ENCODE peak calls at places on chromosome 18, in five cellular contexts. M is colonic mucosa; D is CD8-positive, alpha-beta T cell; S is gastrocnemius medialis; L is PC-9. G is an unnamed sample.

GRCh38 chr18:35511833-35512232 is 14.1 kb upstream of the INO80C start:
- DNase-seq in M (peak; percentile 9), D (no peak), S (no peak), L (no peak), G (no peak)

GRCh38 chr18:54250846-54251251 is 18.5 kb upstream of the POLI start:
- DNase-seq in M (no peak), D (no peak), S (no peak), L (no peak), G (no peak)

GRCh38 chr18:63266888-63267790 is 52.4 kb downstream of the BCL2 start:
- DNase-seq in M (no peak), D (no peak), S (no peak), L (no peak), G (no peak)

GRCh38 chr18:41170346-41170745 is 784.7 kb upstream of the PIK3C3 start:
- DNase-seq in M (no peak), D (no peak), S (no peak), L (no peak), G (peak; percentile 23)

GRCh38 chr18:75480487-75480886 is 53.0 kb upstream of the SMIM21 start:
- DNase-seq in M (no peak), D (no peak), S (no peak), L (no peak), G (no peak)

GRCh38 chr18:28854964-28855363 is 678.0 kb upstream of the CDH2 start:
- DNase-seq in M (no peak), D (no peak), S (no peak), L (no peak), G (no peak)

GRCh38 chr18:76953186-76953982 is 131.0 kb downstream of the ZNF236 start:
- DNase-seq in M (peak; percentile 69), D (no peak), S (no peak), L (no peak), G (peak; percentile 36)

GRCh38 chr18:39911716-39912115 is 2043.3 kb upstream of the PIK3C3 start:
- DNase-seq in M (no peak), D (no peak), S (no peak), L (no peak), G (no peak)

GRCh38 chr18:28087173-28087563 is 89.8 kb downstream of the CDH2 start:
- DNase-seq in M (no peak), D (no peak), S (no peak), L (no peak), G (no peak)

GRCh38 chr18:79738041-79738461 is 58.4 kb downstream of the CTDP1 start:
- DNase-seq in M (no peak), D (peak; percentile 6), S (no peak), L (no peak), G (no peak)

GRCh38 chr18:36089001-36089400 is 21.6 kb upstream of the RPRD1A start:
- DNase-seq in M (no peak), D (no peak), S (no peak), L (no peak), G (no peak)

GRCh38 chr18:37962316-37962966 is 396.8 kb upstream of the CELF4 start:
- DNase-seq in M (no peak), D (no peak), S (no peak), L (no peak), G (no peak)

GRCh38 chr18:55353806-55354205 is 234.2 kb downstream of the TCF4 start:
- DNase-seq in M (no peak), D (no peak), S (no peak), L (no peak), G (no peak)

GRCh38 chr18:23537274-23537673 is 34.0 kb downstream of the RMC1 start:
- DNase-seq in M (no peak), D (no peak), S (no peak), L (no peak), G (no peak)

GRCh38 chr18:4074647-4075046 is 380.5 kb downstream of the DLGAP1 start:
- DNase-seq in M (no peak), D (no peak), S (no peak), L (no peak), G (no peak)

GRCh38 chr18:14928396-14928795 is 180.4 kb downstream of the ANKRD30B start:
- DNase-seq in M (no peak), D (no peak), S (no peak), L (peak; percentile 68), G (no peak)

GRCh38 chr18:49021433-49022129 is 70.8 kb upstream of the SMAD7 start:
- DNase-seq in M (peak; percentile 93), D (no peak), S (no peak), L (peak; percentile 86), G (no peak)

GRCh38 chr18:78767648-78768071 is 212.0 kb upstream of the SALL3 start:
- DNase-seq in M (no peak), D (no peak), S (no peak), L (no peak), G (no peak)

GRCh38 chr18:79923896-79924585 is 27.4 kb downstream of the SLC66A2 start:
- DNase-seq in M (no peak), D (no peak), S (peak; percentile 24), L (no peak), G (no peak)

GRCh38 chr18:52764271-52764670 is 424.3 kb downstream of the DCC start:
- DNase-seq in M (no peak), D (no peak), S (no peak), L (no peak), G (no peak)

GRCh38 chr18:32919799-32920198 is 147.0 kb upstream of the KLHL14 start:
- DNase-seq in M (no peak), D (no peak), S (no peak), L (no peak), G (no peak)

GRCh38 chr18:48607049-48607984 is 68.5 kb downstream of the CTIF start:
- DNase-seq in M (no peak), D (no peak), S (no peak), L (peak; percentile 36), G (peak; percentile 94)

GRCh38 chr18:45218436-45218835 is 396.8 kb upstream of the SLC14A2 start:
- DNase-seq in M (no peak), D (no peak), S (no peak), L (no peak), G (no peak)

GRCh38 chr18:45212186-45213039 is 402.9 kb upstream of the SLC14A2 start:
- DNase-seq in M (peak; percentile 90), D (peak; percentile 58), S (peak; percentile 67), L (peak; percentile 49), G (peak; percentile 38)

GRCh38 chr18:45207328-45207727 is 407.9 kb upstream of the SLC14A2 start:
- DNase-seq in M (no peak), D (no peak), S (no peak), L (no peak), G (no peak)

GRCh38 chr18:45208164-45208563 is 407.1 kb upstream of the SLC14A2 start:
- DNase-seq in M (no peak), D (no peak), S (no peak), L (no peak), G (no peak)

GRCh38 chr18:45213040-45213333 is 402.3 kb upstream of the SLC14A2 start:
- DNase-seq in M (no peak), D (no peak), S (no peak), L (no peak), G (no peak)
- TF ChIP-seq CTCF in M (no peak), D (peak; percentile 27), S (peak; percentile 0), L (peak; percentile 42), G (no peak)

GRCh38 chr18:11147371-11147860 is 2.0 kb downstream of the PIEZO2 start:
- DNase-seq in M (no peak), D (no peak), S (no peak), L (no peak), G (no peak)

GRCh38 chr18:11147962-11148654 is 1.3 kb downstream of the PIEZO2 start:
- DNase-seq in M (no peak), D (no peak), S (no peak), L (no peak), G (no peak)

GRCh38 chr18:11150271-11150615 is 874 bp upstream of the PIEZO2 start:
- DNase-seq in M (no peak), D (no peak), S (no peak), L (no peak), G (no peak)

GRCh38 chr18:11149441-11150270 is at the start of gene PIEZO2:
- DNase-seq in M (peak; percentile 69), D (no peak), S (peak; percentile 17), L (no peak), G (peak; percentile 16)

GRCh38 chr18:11148655-11149440 is 521 bp downstream of the PIEZO2 start:
- DNase-seq in M (no peak), D (no peak), S (no peak), L (no peak), G (no peak)
- H3K4me3 ChIP-seq in M (peak overlapping the region; percentile 21), D (no peak overlapping the region), S (peak overlapping the region; percentile 53), L (no peak overlapping the region), G (peak overlapping the region; percentile 45)

GRCh38 chr18:50272593-50272992 is 6.3 kb upstream of the CFAP53 start:
- DNase-seq in M (no peak), D (no peak), S (no peak), L (no peak), G (no peak)

GRCh38 chr18:50273203-50274043 is 7.1 kb upstream of the CFAP53 start:
- DNase-seq in M (no peak), D (no peak), S (no peak), L (no peak), G (no peak)

GRCh38 chr18:50262977-50263376 is 3.3 kb downstream of the CFAP53 start:
- DNase-seq in M (no peak), D (no peak), S (no peak), L (no peak), G (no peak)

GRCh38 chr18:50266248-50266704 is at the start of gene CFAP53:
- DNase-seq in M (peak; percentile 93), D (peak; percentile 85), S (peak; percentile 74), L (peak; percentile 83), G (peak; percentile 49)

DNA sequence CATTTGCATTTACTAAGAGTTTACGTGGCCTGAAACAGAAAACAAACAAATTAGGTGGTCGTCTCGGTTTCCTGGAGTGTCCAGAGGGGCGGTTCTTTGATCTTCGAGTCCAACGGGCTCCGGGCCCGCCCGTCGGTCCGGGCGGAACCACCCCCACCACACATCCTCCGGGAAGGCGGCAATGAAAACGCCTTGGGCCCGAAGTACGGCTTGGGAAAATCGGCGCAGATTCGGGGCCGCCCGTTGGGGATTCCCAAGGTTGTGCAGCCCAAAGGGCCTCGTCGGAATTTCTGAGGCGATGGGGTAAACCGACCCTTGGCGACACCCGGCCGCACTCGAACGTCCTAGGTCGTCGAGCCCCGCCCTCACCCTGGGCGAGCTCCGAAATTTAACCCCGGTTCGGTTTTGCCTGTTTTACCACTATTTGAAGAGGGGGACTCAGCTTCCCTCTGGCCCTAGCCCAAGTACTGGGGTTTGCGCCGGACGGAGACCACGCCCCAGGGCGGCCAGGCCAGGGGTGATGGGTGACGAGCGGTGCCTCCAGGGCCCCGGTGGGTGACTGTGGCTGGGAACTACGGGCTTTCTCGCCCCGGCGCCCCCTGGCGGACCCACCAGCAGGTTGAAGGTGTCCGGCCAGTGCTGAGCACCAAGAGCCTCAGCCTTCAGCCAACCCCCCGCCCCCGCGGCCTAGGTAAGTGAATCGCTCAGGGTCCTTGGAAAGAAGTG is 1.9 kb upstream of the CFAP53 start:
- DNase-seq in M (peak; percentile 90), D (peak; percentile 74), S (peak; percentile 35), L (peak; percentile 86), G (no peak)
- TF ChIP-seq CTCF in M (peak; percentile 56), D (peak; percentile 73), S (peak; percentile 71), L (peak; percentile 74), G (peak; percentile 72)

GRCh38 chr18:62179213-62179612 is 7.6 kb downstream of the PIGN start:
- DNase-seq in M (no peak), D (no peak), S (no peak), L (no peak), G (no peak)

GRCh38 chr18:62175521-62175920 is 11.3 kb downstream of the PIGN start:
- DNase-seq in M (no peak), D (no peak), S (no peak), L (no peak), G (no peak)

GRCh38 chr18:62182220-62182619 is 4.6 kb downstream of the PIGN start:
- DNase-seq in M (no peak), D (no peak), S (no peak), L (no peak), G (no peak)

GRCh38 chr18:62177271-62177670 is 9.6 kb downstream of the PIGN start:
- DNase-seq in M (no peak), D (no peak), S (no peak), L (no peak), G (no peak)
- H3K4me3 ChIP-seq in M (no peak overlapping the region), D (no peak overlapping the region), S (no peak overlapping the region), L (no peak overlapping the region), G (no peak overlapping the region)

G was measured in astrocyte of the cerebellum.